ENCODE peak calls at places on chromosomes 12 and 14, in five cellular contexts. O is heart left ventricle, K is Peyer's patch, I is spleen, J is endothelial cell of umbilical vein. L is an unnamed sample. For H3K4me1, the result is how much of the 10 kb centered on the place peaks cover.

GRCh38 chr12:15738438-15739015 is 50.7 kb downstream of the EPS8 start:
- DNase-seq in O (no peak), K (no peak), I (no peak), J (no peak), L (no peak)

GRCh38 chr14:92625213-92625612 is 111.6 kb downstream of the RIN3 start:
- DNase-seq in O (no peak), K (no peak), I (no peak), J (no peak), L (no peak)

GRCh38 chr12:12282761-12283160 is 15.9 kb upstream of the LRP6 start:
- DNase-seq in O (no peak), K (no peak), I (no peak), J (peak), L (no peak)

GRCh38 chr12:133234971-133235370 is 706 bp downstream of the ANHX start:
- DNase-seq in O (no peak), K (no peak), I (no peak), J (no peak), L (no peak)

GRCh38 chr12:1696800-1697199 is 5.9 kb downstream of the ADIPOR2 start:
- DNase-seq in O (no peak), K (no peak), I (no peak), J (no peak), L (no peak)

GRCh38 chr12:98767248-98767647 is 122.2 kb downstream of the APAF1 start:
- DNase-seq in O (no peak), K (no peak), I (no peak), J (no peak), L (no peak)

GRCh38 chr12:94149781-94150482 is 1.6 kb downstream of the PLXNC1 start:
- DNase-seq in O (peak), K (peak), I (no peak), J (no peak), L (no peak)

GRCh38 chr12:2677142-2677880 is 117.5 kb upstream of the FKBP4 start:
- DNase-seq in O (no peak), K (no peak), I (peak), J (no peak), L (no peak)

GRCh38 chr14:45003924-45004323 is 41.9 kb downstream of the TOGARAM1 start:
- DNase-seq in O (no peak), K (no peak), I (no peak), J (no peak), L (no peak)

GRCh38 chr12:119594772-119595445 is 1.3 kb downstream of the TMEM233 start:
- DNase-seq in O (peak), K (no peak), I (no peak), J (no peak), L (peak)

GRCh38 chr12:102966200-102966941 is 8.9 kb downstream of the ASCL1 start:
- DNase-seq in O (no peak), K (no peak), I (no peak), J (no peak), L (no peak)

GRCh38 chr12:66288121-66288520 is 14.2 kb upstream of the HELB start:
- DNase-seq in O (no peak), K (peak), I (no peak), J (no peak), L (no peak)

GRCh38 chr12:109553471-109553870 is 19.8 kb downstream of the MMAB start:
- DNase-seq in O (no peak), K (no peak), I (no peak), J (no peak), L (no peak)

GRCh38 chr14:99751539-99752485 is 41.4 kb upstream of the EML1 start:
- DNase-seq in O (no peak), K (no peak), I (no peak), J (peak), L (no peak)

GRCh38 chr14:31968912-31969311 is 108.2 kb upstream of the ARHGAP5 start:
- DNase-seq in O (no peak), K (no peak), I (no peak), J (no peak), L (no peak)

GRCh38 chr14:33996450-33996849 is 45.6 kb upstream of the EGLN3 start:
- DNase-seq in O (no peak), K (no peak), I (no peak), J (no peak), L (no peak)

GRCh38 chr12:119804011-119804641 is 73.0 kb downstream of the CIT start:
- DNase-seq in O (peak), K (no peak), I (no peak), J (peak), L (peak)

GRCh38 chr12:49588761-49589516 is 16.5 kb downstream of the FAM186B start:
- DNase-seq in O (no peak), K (no peak), I (no peak), J (no peak), L (no peak)

GRCh38 chr12:55746147-55746912 is 3.4 kb downstream of the GDF11 start:
- DNase-seq in O (no peak), K (no peak), I (no peak), J (no peak), L (no peak)

GRCh38 chr12:495466-495865 is 35.7 kb downstream of the B4GALNT3 start:
- DNase-seq in O (no peak), K (no peak), I (no peak), J (no peak), L (no peak)

GRCh38 chr14:57656853-57657252 is 163.2 kb upstream of the CCDC198 start:
- DNase-seq in O (no peak), K (no peak), I (no peak), J (no peak), L (no peak)

GRCh38 chr14:88128811-88129210 is 123.9 kb downstream of the GPR65 start:
- DNase-seq in O (no peak), K (peak), I (no peak), J (no peak), L (no peak)

GRCh38 chr12:132772551-132772950 is 10.9 kb upstream of the ANKLE2 start:
- DNase-seq in O (no peak), K (peak), I (peak), J (no peak), L (no peak)

GRCh38 chr12:40970320-40970907 is 217.7 kb upstream of the PDZRN4 start:
- DNase-seq in O (no peak), K (no peak), I (no peak), J (peak), L (no peak)

GRCh38 chr12:73656375-73656774 is 881.3 kb upstream of the ATXN7L3B start:
- DNase-seq in O (no peak), K (no peak), I (no peak), J (no peak), L (no peak)
- TF ChIP-seq CTCF in O (no peak), K (no peak), I (no peak), J (no peak), L (peak)

GRCh38 chr12:124390442-124391116 is 95.7 kb downstream of the RFLNA start:
- DNase-seq in O (peak), K (peak), I (peak), J (peak), L (no peak)

GRCh38 chr12:124391340-124392261 is 96.7 kb downstream of the RFLNA start:
- DNase-seq in O (peak), K (peak), I (peak), J (peak), L (peak)

GRCh38 chr12:124388038-124388676 is 93.3 kb downstream of the RFLNA start:
- DNase-seq in O (no peak), K (no peak), I (no peak), J (peak), L (no peak)

GRCh38 chr12:124388679-124389536 is 94.0 kb downstream of the RFLNA start:
- DNase-seq in O (peak), K (peak), I (peak), J (peak), L (no peak)

DNA sequence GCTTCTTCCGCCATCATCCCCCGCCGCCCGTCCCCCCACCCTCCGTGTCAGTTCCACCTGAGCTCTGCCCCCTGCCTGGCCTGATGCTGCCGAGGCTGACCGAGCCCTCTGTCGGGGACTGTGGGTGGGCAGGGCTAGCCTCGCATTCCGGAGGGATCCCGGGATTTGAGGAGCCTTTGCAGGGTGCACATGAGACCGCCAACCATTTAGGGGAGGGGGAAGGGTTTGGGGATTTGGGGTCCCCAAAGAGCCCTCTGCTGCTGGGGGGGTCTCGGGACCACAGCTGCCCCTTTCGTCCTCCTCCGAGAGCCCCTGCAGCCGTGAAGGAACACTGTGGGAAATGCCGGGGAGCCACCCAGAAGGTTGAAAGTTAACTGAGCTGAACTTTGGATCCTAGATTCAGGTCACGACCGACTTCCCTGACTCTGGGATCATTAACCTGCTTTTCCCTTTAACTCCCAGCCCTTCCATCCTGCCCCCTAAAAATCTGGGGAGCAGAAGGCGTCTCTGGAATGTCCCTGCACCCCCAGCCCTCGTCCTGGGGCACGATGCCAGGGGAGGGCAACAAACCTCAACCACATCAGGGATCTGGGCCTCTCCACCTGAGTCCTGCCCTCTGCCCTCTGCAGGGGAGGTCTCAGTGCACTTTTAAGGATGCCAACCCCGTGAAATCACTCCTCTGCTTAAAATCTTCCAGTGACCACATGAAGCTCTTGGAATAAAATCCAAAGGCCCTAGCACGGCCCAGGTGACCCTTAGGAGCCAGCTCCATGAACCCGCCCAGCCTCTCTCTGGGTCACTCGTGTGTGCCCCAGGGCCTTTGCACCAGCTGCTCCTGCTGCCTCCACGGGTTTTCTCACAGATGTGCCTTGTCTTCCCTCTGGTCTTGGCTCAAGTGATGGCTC is 94.9 kb downstream of the RFLNA start:
- DNase-seq in O (no peak), K (peak), I (no peak), J (no peak), L (no peak)
- H3K4me1 ChIP-seq in O (half or more), K (under half), I (half or more), J (half or more), L (half or more)

GRCh38 chr12:44976246-44976645 is 74.7 kb downstream of the DBX2 start:
- DNase-seq in O (no peak), K (no peak), I (no peak), J (no peak), L (no peak)

GRCh38 chr12:44968960-44969359 is 81.9 kb downstream of the DBX2 start:
- DNase-seq in O (no peak), K (no peak), I (no peak), J (no peak), L (no peak)

GRCh38 chr12:44972746-44973421 is 78.0 kb downstream of the DBX2 start:
- DNase-seq in O (no peak), K (no peak), I (no peak), J (peak), L (no peak)
- TF ChIP-seq CTCF in O (no peak), K (no peak), I (no peak), J (peak), L (peak)

GRCh38 chr14:36700656-36701055 is 39.0 kb downstream of the PAX9 start:
- DNase-seq in O (no peak), K (no peak), I (no peak), J (no peak), L (no peak)

GRCh38 chr14:36702484-36702883 is 40.8 kb downstream of the PAX9 start:
- DNase-seq in O (no peak), K (no peak), I (no peak), J (no peak), L (no peak)

DNA sequence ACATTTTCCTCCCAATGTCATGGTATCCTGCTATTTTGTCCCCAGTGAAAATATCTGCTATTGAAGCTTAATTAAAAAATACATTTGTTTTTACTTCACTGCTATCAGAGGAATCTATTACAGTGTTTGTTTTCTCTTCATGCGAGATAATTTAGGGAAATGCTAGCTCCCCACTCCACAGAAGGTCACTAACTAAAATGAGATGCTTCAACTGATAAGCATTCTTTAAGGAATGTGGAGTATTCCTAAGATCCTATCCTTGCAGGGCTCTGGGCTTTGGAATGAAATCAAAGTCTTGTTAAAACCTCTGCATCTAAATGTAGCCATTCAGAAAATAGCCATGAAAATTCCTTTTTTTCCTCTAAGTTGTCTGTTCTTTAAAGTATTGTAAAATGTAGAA is 39.5 kb downstream of the PAX9 start:
- DNase-seq in O (no peak), K (no peak), I (no peak), J (no peak), L (no peak)
- H3K4me1 ChIP-seq in O (under half), K (under half), I (under half), J (under half), L (under half)